ENCODE peak calls at places on chromosomes 12 and 14, in four cellular contexts. N is psoas muscle, P is astrocyte, W is BE2C. R is an unnamed sample. For H3K27me3, the result is how much of the 10 kb centered on the place peaks cover.

GRCh38 chr14:76351941-76352340 is 24.0 kb upstream of the ESRRB start:
- DNase-seq in N (no peak), P (peak), W (no peak), R (no peak)

GRCh38 chr12:32357601-32358249 is 41.6 kb upstream of the FGD4 start:
- DNase-seq in N (no peak), P (no peak), W (no peak), R (no peak)

GRCh38 chr12:132432721-132433577 is 57.0 kb upstream of the FBRSL1 start:
- DNase-seq in N (peak), P (no peak), W (no peak), R (no peak)

GRCh38 chr14:24911324-24912095 is 138.4 kb downstream of the STXBP6 start:
- DNase-seq in N (no peak), P (peak), W (no peak), R (peak)

GRCh38 chr12:112869778-112870177 is 37.0 kb upstream of the OAS1 start:
- DNase-seq in N (no peak), P (no peak), W (no peak), R (no peak)

GRCh38 chr14:45699451-45699850 is 446.4 kb upstream of the MIS18BP1 start:
- DNase-seq in N (no peak), P (peak), W (no peak), R (no peak)

GRCh38 chr12:123388948-123389559 is 5.1 kb downstream of the KMT5A start:
- DNase-seq in N (no peak), P (no peak), W (peak), R (no peak)

GRCh38 chr14:73591690-73592448 is at the start of gene ACOT4:
- DNase-seq in N (peak), P (peak), W (no peak), R (no peak)

GRCh38 chr12:57224973-57225679 is 4.4 kb upstream of the SHMT2 start:
- DNase-seq in N (no peak), P (no peak), W (peak), R (no peak)
- H3K4me3 ChIP-seq in N (no peak), P (no peak), W (no peak), R (no peak)

DNA sequence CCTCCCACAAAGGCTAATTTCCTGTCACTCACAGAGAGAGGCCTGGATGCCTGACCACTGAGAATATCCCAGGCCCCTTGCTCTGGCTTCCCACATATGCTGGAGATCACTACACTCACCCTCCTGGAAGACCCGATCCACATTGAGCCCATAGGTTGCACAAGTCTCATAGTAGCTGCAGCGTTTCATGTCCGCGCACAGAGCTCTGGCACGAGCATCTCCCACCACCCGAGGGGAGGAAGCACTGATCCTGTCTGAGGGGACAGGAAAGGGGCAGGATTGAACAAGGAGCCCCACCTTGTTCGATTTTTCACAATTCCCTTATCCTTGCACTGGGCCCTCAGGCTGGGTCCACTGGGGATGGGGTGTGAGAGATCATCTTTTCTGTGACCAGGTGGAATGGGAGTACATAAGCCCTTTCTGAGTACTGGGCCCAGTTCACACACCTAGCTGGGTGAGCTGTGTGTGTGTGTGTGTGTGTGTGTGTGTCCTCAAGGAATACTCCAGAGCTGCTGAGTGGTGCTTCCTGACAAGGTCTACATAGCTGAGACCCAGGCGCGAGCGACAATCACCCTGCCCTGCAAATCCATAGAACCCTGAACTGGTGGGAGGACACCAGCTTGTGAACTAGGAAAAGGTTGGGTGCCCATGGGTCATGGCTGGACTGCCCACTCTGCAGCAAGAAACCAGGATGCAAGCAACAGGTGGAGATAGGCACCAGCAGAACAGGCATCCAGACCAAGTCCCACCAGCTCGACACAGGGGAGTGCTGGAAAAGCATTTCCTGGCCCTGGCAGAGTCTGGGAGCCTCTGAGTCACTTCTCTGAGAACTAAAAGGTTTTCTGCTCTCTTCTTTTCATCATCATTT is 5.6 kb downstream of the AGAP2 start:
- DNase-seq in N (no peak), P (no peak), W (peak), R (no peak)
- H3K27me3 ChIP-seq in N (under half), P (half or more), W (under half), R (under half)

GRCh38 chr12:9736931-9737705 is 4.2 kb upstream of the CLECL1 start:
- DNase-seq in N (no peak), P (no peak), W (no peak), R (no peak)
- H3K4me3 ChIP-seq in N (no peak), P (no peak), W (no peak), R (no peak)

GRCh38 chr12:78101181-78101876 is 270.6 kb downstream of the NAV3 start:
- DNase-seq in N (no peak), P (no peak), W (no peak), R (no peak)

GRCh38 chr12:78099806-78100205 is 269.1 kb downstream of the NAV3 start:
- DNase-seq in N (no peak), P (no peak), W (no peak), R (no peak)

GRCh38 chr12:78096909-78097597 is 266.4 kb downstream of the NAV3 start:
- DNase-seq in N (no peak), P (peak), W (no peak), R (peak)

DNA sequence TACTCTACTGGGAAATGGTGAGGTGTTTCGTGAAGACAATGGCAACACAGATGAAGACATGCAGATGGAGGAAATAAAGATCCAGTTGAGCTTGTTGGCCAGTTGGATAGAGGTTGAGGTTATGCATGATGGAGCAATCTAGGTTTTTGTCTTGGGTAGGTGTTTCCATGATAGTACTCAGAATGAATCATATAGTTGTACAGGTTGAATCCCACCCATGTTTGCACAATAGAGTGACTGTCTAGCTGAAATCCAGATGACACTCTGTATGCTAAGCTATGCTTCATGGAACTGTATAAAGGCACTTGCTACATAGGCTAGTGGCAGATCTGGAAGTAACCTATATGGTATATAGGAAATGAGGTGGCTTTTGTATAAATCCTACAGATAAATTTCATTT is 264.9 kb downstream of the NAV3 start:
- DNase-seq in N (no peak), P (no peak), W (no peak), R (no peak)
- H3K27me3 ChIP-seq in N (under half), P (under half), W (under half), R (under half)

GRCh38 chr12:116525418-116526001 is 33.7 kb upstream of the MAP1LC3B2 start:
- DNase-seq in N (peak), P (peak), W (no peak), R (no peak)
- H3K4me3 ChIP-seq in N (peak), P (peak), W (no peak), R (no peak)

DNA sequence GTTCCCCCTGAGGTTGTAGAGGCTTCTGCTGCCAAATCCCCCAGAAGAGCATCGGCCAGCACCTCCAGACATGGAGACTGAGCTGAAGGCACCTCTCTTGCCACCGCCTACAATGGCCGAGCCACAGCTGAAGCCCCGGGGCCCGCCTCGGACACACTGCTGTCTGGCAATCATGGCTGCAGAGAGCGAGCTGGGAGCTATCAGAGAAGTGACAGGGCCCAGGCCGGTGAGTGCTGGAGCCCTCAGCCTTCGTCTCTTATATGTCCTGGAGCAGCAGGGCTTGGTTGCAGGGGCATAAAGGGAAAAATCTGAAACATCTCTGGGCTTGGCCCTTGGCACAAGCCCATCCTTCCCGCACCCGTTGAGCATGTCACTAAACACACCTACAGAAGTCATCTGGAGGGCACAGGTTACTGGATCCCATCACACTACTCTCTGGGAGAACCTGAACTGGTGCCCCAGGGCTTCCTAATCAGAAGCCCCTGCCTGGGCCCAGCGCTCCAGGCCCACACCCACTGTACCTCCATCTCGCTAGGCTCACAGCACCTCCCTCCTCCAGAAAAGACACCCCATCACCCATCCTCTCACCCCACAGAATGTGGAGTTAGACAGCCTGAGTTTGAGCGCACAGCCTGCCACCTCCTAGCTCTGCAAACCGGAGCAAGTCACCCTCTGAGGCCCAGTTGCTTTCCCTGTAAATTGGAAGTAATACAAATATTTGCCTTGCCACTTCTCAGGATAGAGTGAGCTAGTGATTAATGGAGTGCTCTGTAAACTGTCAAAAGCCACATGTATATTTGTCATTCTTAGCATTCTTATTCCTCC is at the start of gene KRT4:
- DNase-seq in N (no peak), P (peak), W (no peak), R (peak)
- H3K27me3 ChIP-seq in N (under half), P (under half), W (under half), R (under half)

R was measured in BJ.